ENCODE peak calls at places on chromosomes 12 and 14, in eight cellular contexts. Y is foreskin fibroblast, Q is lung microvascular endothelial cell, A is NCI-H69, Z is germinal center, D is endothelial cell, U is islet precursor cell, C is GOT3. T is an unnamed sample.

GRCh38 chr12:68978678-68979077 is 45.7 kb upstream of the CPM start:
- DNase-seq in U (no peak), A (no peak), D (no peak), Y (no peak), C (no peak), Z (no peak), Q (peak; percentile 10), T (no peak)

GRCh38 chr12:94795520-94795919 is 145.2 kb upstream of the TMCC3 start:
- DNase-seq in C (no peak), Y (peak; percentile 54), U (peak; percentile 98), Q (peak; percentile 28), D (no peak), Z (no peak), A (no peak), T (no peak)

GRCh38 chr12:64992641-64993040 is 128.5 kb downstream of the WIF1 start:
- DNase-seq in A (no peak), D (no peak), Q (no peak), U (no peak), Z (no peak), C (no peak), Y (no peak), T (no peak)

GRCh38 chr12:97716356-97716755 is 253.8 kb downstream of the RMST start:
- DNase-seq in Q (no peak), Z (no peak), A (peak; percentile 74), D (no peak), C (no peak), U (no peak), Y (no peak), T (peak; percentile 8)

GRCh38 chr12:113413488-113413939 is 8.7 kb upstream of the SDSL start:
- DNase-seq in A (peak; percentile 46), C (no peak), Y (no peak), D (no peak), Z (no peak), Q (peak; percentile 14), U (no peak), T (no peak)

GRCh38 chr12:45966486-45966885 is 23.9 kb downstream of the SCAF11 start:
- DNase-seq in Q (peak; percentile 64), U (no peak), C (no peak), Z (no peak), D (no peak), Y (peak; percentile 44), A (no peak), T (no peak)

GRCh38 chr14:67187826-67188225 is 1.4 kb upstream of the GARIN2 start:
- DNase-seq in U (no peak), A (no peak), D (no peak), C (no peak), Q (peak; percentile 42), Y (peak; percentile 53), Z (no peak), T (no peak)

GRCh38 chr14:95679995-95680735 is 6.1 kb upstream of the TCL1B start:
- DNase-seq in C (no peak), Q (no peak), A (peak; percentile 92), Z (peak; percentile 53), Y (no peak), D (no peak), U (peak; percentile 79), T (peak; percentile 58)

GRCh38 chr12:46948936-46949555 is 123.2 kb upstream of the SLC38A4 start:
- DNase-seq in D (no peak), Q (no peak), C (no peak), Y (no peak), Z (no peak), U (no peak), A (no peak), T (no peak)

T was measured in OCI-LY7.